ENCODE peak calls at places on chromosomes 16 and 17, in five cellular contexts. O is thoracic aorta, B is body of pancreas, S is esophagus muscularis mucosa, N is GM23338. J is an unnamed sample.
A peak's percentile ranks its signal among the peaks of the same experiment; 100 is the strongest.

GRCh38 chr16:88782454-88783390 is 2.3 kb downstream of the PIEZO1 start:
- DNase-seq in O (no peak), B (no peak), S (no peak), N (no peak), J (no peak)

GRCh38 chr16:87854053-87854906 is 15.0 kb downstream of the SLC7A5 start:
- DNase-seq in O (no peak), B (no peak), S (no peak), N (no peak), J (peak; percentile 76)

GRCh38 chr16:57665541-57665940 is 2.6 kb upstream of the ADGRG3 start:
- DNase-seq in O (no peak), B (no peak), S (no peak), N (no peak), J (no peak)

GRCh38 chr16:27639588-27640276 is 89.8 kb downstream of the KATNIP start:
- DNase-seq in O (no peak), B (no peak), S (no peak), N (peak; percentile 85), J (peak; percentile 74)

GRCh38 chr17:70338946-70339354 is 169.6 kb downstream of the KCNJ2 start:
- DNase-seq in O (no peak), B (no peak), S (no peak), N (no peak), J (no peak)

GRCh38 chr16:49462989-49463371 is 89.4 kb downstream of the C16orf78 start:
- DNase-seq in O (no peak), B (peak; percentile 3), S (peak; percentile 62), N (no peak), J (no peak)

GRCh38 chr16:262121-262745 is 13.5 kb downstream of the RGS11 start:
- DNase-seq in O (no peak), B (no peak), S (no peak), N (no peak), J (peak; percentile 5)

GRCh38 chr17:17032131-17032692 is 10.0 kb upstream of the MPRIP start:
- DNase-seq in O (no peak), B (peak; percentile 67), S (no peak), N (no peak), J (peak; percentile 74)

GRCh38 chr16:75234856-75235696 is 16.3 kb downstream of the CTRB1 start:
- DNase-seq in O (no peak), B (peak; percentile 29), S (no peak), N (no peak), J (peak; percentile 9)

GRCh38 chr16:4682616-4683254 is 10.6 kb upstream of the NUDT16L1 start:
- DNase-seq in O (no peak), B (peak; percentile 22), S (no peak), N (peak; percentile 90), J (peak; percentile 86)

GRCh38 chr17:56978441-56979090 is 635 bp downstream of the SCPEP1 start:
- DNase-seq in O (no peak), B (no peak), S (no peak), N (no peak), J (no peak)

GRCh38 chr16:27431773-27432599 is 30.0 kb downstream of the IL21R start:
- DNase-seq in O (no peak), B (no peak), S (peak; percentile 53), N (no peak), J (no peak)

GRCh38 chr17:40555296-40556190 is 9.7 kb downstream of the CCR7 start:
- DNase-seq in O (no peak), B (no peak), S (peak; percentile 79), N (no peak), J (peak; percentile 8)

GRCh38 chr17:11990363-11990983 is 6.8 kb downstream of the ZNF18 start:
- DNase-seq in O (no peak), B (no peak), S (no peak), N (no peak), J (no peak)

GRCh38 chr17:43456661-43457361 is 27.0 kb upstream of the DHX8 start:
- DNase-seq in O (no peak), B (no peak), S (peak; percentile 93), N (no peak), J (peak; percentile 94)

GRCh38 chr17:40598928-40599627 is 33.8 kb upstream of the CCR7 start:
- DNase-seq in O (no peak), B (no peak), S (peak; percentile 89), N (no peak), J (no peak)

DNA sequence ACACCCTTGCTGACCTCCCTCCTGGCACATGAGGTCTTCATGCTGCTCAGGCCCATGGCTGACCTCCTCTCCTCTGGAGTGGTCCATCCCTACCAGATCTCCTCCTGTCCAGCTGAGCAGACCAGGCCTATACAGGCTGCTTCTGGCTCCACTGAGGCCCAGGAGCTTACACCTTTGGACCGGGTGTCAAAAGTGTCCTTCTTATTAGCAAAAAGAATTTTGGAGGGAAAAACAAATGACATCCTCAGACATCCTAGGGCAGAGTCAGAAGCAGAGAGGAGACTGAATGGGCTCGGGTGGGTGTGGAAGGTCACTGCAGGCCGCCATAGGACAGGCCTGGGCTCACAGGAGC is 38.1 kb downstream of the WSB1 start:
- DNase-seq in O (no peak), B (no peak), S (no peak), N (no peak), J (no peak)
- H3K4me3 ChIP-seq in O (peak overlapping the region; percentile 64), B (no peak overlapping the region), S (no peak overlapping the region), N (peak overlapping the region; percentile 52), J (no peak overlapping the region)

GRCh38 chr16:81697321-81697885 is 81.7 kb upstream of the PLCG2 start:
- DNase-seq in O (no peak), B (peak; percentile 68), S (no peak), N (peak; percentile 81), J (peak; percentile 51)
- H3K27ac ChIP-seq in O (no peak overlapping the region), B (no peak overlapping the region), S (peak overlapping the region; percentile 55), N (peak overlapping the region; percentile 55), J (no peak overlapping the region)

GRCh38 chr17:75641343-75641742 is 8.1 kb downstream of the SMIM5 start:
- DNase-seq in O (no peak), B (no peak), S (no peak), N (no peak), J (no peak)
- TF ChIP-seq CTCF in O (no peak), B (no peak), S (no peak), N (no peak), J (no peak)

GRCh38 chr16:30533146-30533522 is 1.5 kb downstream of the ZNF747 start:
- DNase-seq in O (no peak), B (no peak), S (no peak), N (no peak), J (no peak)
- H3K4me3 ChIP-seq in O (no peak overlapping the region), B (no peak overlapping the region), S (no peak overlapping the region), N (peak overlapping the region; percentile 67), J (no peak overlapping the region)

DNA sequence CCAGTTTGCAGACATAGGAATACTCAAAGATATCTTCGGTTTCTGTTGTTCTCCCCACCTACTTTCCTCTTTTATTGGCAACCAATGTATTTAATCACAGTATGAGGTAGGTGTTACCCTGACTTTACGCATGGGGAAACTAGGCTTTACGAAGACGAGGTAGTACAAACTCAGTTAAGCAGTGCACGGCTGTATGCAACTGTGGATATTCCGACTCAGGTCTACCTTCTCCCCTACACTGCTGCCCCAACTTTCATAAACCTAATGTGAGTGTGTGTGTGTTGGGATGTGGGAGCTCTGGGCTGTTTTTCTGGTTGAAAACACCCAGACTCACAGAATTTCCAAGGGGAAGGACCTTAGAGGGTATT is 1.2 kb upstream of the GPT2 start:
- DNase-seq in O (no peak), B (no peak), S (no peak), N (no peak), J (no peak)
- H3K27ac ChIP-seq in O (no peak overlapping the region), B (peak overlapping the region; percentile 95), S (peak overlapping the region; percentile 80), N (peak overlapping the region; percentile 98), J (no peak overlapping the region)

J was measured in WERI-Rb-1.